ENCODE peak calls at places on chromosome 17, in ten cellular contexts. V is left ventricle myocardium inferior, D is mammary epithelial cell, W is pancreas, N is H9, J is uterus, B is cardiac muscle cell, G is transverse colon, C is MM.1S, F is mucosa of descending colon. E is an unnamed sample. For H3K4me1, the result is how much of the 10 kb centered on the place peaks cover.

GRCh38 chr17:44914698-44915271 is 515 bp downstream of the GFAP start:
- DNase-seq in V (no peak), D (no peak), W (no peak), N (peak), J (no peak), B (no peak), G (no peak), C (no peak), F (no peak), E (no peak)

GRCh38 chr17:81130385-81131288 is 34.7 kb upstream of the PVALEF start:
- DNase-seq in V (no peak), D (no peak), W (no peak), N (no peak), J (no peak), B (no peak), G (no peak), C (no peak), F (peak), E (no peak)

GRCh38 chr17:65220732-65221131 is 83.6 kb downstream of the RGS9 start:
- DNase-seq in V (no peak), D (peak), W (no peak), N (no peak), J (no peak), B (no peak), G (no peak), C (no peak), F (no peak), E (peak)

GRCh38 chr17:6507535-6507934 is 48.8 kb downstream of the PITPNM3 start:
- DNase-seq in V (no peak), D (peak), W (no peak), N (no peak), J (peak), B (peak), G (peak), C (no peak), F (peak), E (peak)

GRCh38 chr17:38460716-38461650 is 32.7 kb downstream of the ARHGAP23 start:
- DNase-seq in V (no peak), D (no peak), W (no peak), N (no peak), J (no peak), B (no peak), G (no peak), C (no peak), F (no peak), E (no peak)

GRCh38 chr17:81412490-81413093 is 17.3 kb downstream of the BAHCC1 start:
- DNase-seq in V (peak), D (peak), W (no peak), N (no peak), J (no peak), B (peak), G (no peak), C (no peak), F (no peak), E (peak)

GRCh38 chr17:935485-935884 is 44.1 kb downstream of the NXN start:
- DNase-seq in V (no peak), D (peak), W (no peak), N (no peak), J (no peak), B (no peak), G (no peak), C (no peak), F (no peak), E (no peak)

GRCh38 chr17:30716461-30717289 is 107.8 kb downstream of the CRLF3 start:
- DNase-seq in V (peak), D (no peak), W (no peak), N (peak), J (no peak), B (no peak), G (no peak), C (no peak), F (no peak), E (no peak)

GRCh38 chr17:79842136-79842655 is 3.0 kb upstream of the CBX4 start:
- DNase-seq in V (no peak), D (no peak), W (peak), N (peak), J (no peak), B (no peak), G (no peak), C (no peak), F (no peak), E (no peak)

GRCh38 chr17:953767-954166 is 25.8 kb downstream of the NXN start:
- DNase-seq in V (no peak), D (no peak), W (no peak), N (no peak), J (no peak), B (no peak), G (no peak), C (no peak), F (no peak), E (no peak)

GRCh38 chr17:49633762-49634486 is 44.0 kb downstream of the SPOP start:
- DNase-seq in V (no peak), D (no peak), W (no peak), N (no peak), J (no peak), B (no peak), G (no peak), C (no peak), F (no peak), E (no peak)

GRCh38 chr17:18257268-18257681 is 1.3 kb downstream of the FLII start:
- DNase-seq in V (no peak), D (peak), W (peak), N (peak), J (no peak), B (no peak), G (peak), C (peak), F (no peak), E (peak)

GRCh38 chr17:37651846-37652245 is 8.6 kb upstream of the DDX52 start:
- DNase-seq in V (no peak), D (no peak), W (no peak), N (no peak), J (no peak), B (no peak), G (no peak), C (no peak), F (no peak), E (no peak)

GRCh38 chr17:79002291-79002690 is 7.3 kb downstream of the CANT1 start:
- DNase-seq in V (no peak), D (no peak), W (no peak), N (no peak), J (peak), B (no peak), G (no peak), C (no peak), F (no peak), E (no peak)

GRCh38 chr17:39867891-39868553 is at the start of gene ZPBP2:
- DNase-seq in V (no peak), D (no peak), W (no peak), N (peak), J (no peak), B (no peak), G (peak), C (no peak), F (no peak), E (no peak)

GRCh38 chr17:57652811-57653210 is 92.3 kb downstream of the CCDC182 start:
- DNase-seq in V (no peak), D (no peak), W (no peak), N (no peak), J (no peak), B (no peak), G (no peak), C (no peak), F (no peak), E (no peak)

GRCh38 chr17:7843536-7844291 is 9.7 kb downstream of the KDM6B start:
- DNase-seq in V (peak), D (peak), W (peak), N (peak), J (peak), B (peak), G (peak), C (peak), F (peak), E (peak)

GRCh38 chr17:49508061-49508865 is 13.2 kb downstream of the NGFR start:
- DNase-seq in V (no peak), D (peak), W (no peak), N (peak), J (no peak), B (peak), G (no peak), C (no peak), F (no peak), E (peak)

GRCh38 chr17:33976816-33977215 is 278.3 kb upstream of the CCL2 start:
- DNase-seq in V (no peak), D (no peak), W (no peak), N (no peak), J (no peak), B (no peak), G (no peak), C (no peak), F (no peak), E (no peak)

GRCh38 chr17:20908373-20909273 is 134.2 kb downstream of the USP22 start:
- DNase-seq in V (peak), D (peak), W (peak), N (peak), J (peak), B (peak), G (peak), C (peak), F (peak), E (peak)

GRCh38 chr17:41505007-41505835 is at the start of gene KRT13:
- DNase-seq in V (no peak), D (no peak), W (peak), N (no peak), J (no peak), B (no peak), G (no peak), C (no peak), F (no peak), E (no peak)

GRCh38 chr17:41503202-41503601 is 2.2 kb downstream of the KRT13 start:
- DNase-seq in V (no peak), D (no peak), W (peak), N (no peak), J (peak), B (no peak), G (no peak), C (no peak), F (no peak), E (no peak)

GRCh38 chr17:41504126-41504977 is 1.1 kb downstream of the KRT13 start:
- DNase-seq in V (no peak), D (no peak), W (peak), N (no peak), J (peak), B (no peak), G (no peak), C (no peak), F (no peak), E (no peak)

GRCh38 chr17:41507315-41507880 is 2.0 kb upstream of the KRT13 start:
- DNase-seq in V (no peak), D (no peak), W (no peak), N (no peak), J (no peak), B (no peak), G (no peak), C (no peak), F (no peak), E (no peak)

GRCh38 chr17:41505836-41506767 is 690 bp upstream of the KRT13 start:
- DNase-seq in V (no peak), D (no peak), W (no peak), N (no peak), J (no peak), B (no peak), G (no peak), C (no peak), F (no peak), E (no peak)
- H3K4me1 ChIP-seq in V (under half), D (under half), W (under half), N (under half), J (under half), B (under half), G (under half), C (under half), F (under half), E (under half)

GRCh38 chr17:75843577-75844529 is at the start of gene UNC13D:
- DNase-seq in V (no peak), D (peak), W (peak), N (peak), J (no peak), B (no peak), G (peak), C (no peak), F (peak), E (no peak)
- TF ChIP-seq CTCF in V (no peak), D (no peak), W (no peak), N (no peak), J (no peak), B (no peak), G (no peak), C (no peak), F (no peak), E (no peak)

GRCh38 chr17:46128453-46128852 is 64.8 kb downstream of the KANSL1 start:
- DNase-seq in V (no peak), D (no peak), W (no peak), N (no peak), J (no peak), B (no peak), G (no peak), C (no peak), F (no peak), E (no peak)
- H3K4me1 ChIP-seq in V (half or more), D (under half), W (half or more), N (under half), J (under half), B (half or more), G (under half), C (under half), F (under half), E (under half)

GRCh38 chr17:75105269-75106080 is 4.3 kb upstream of the ARMC7 start:
- DNase-seq in V (no peak), D (no peak), W (peak), N (peak), J (no peak), B (peak), G (peak), C (peak), F (peak), E (no peak)
- TF ChIP-seq CTCF in V (peak), D (peak), W (peak), N (peak), J (peak), B (peak), G (peak), C (peak), F (peak), E (peak)

DNA sequence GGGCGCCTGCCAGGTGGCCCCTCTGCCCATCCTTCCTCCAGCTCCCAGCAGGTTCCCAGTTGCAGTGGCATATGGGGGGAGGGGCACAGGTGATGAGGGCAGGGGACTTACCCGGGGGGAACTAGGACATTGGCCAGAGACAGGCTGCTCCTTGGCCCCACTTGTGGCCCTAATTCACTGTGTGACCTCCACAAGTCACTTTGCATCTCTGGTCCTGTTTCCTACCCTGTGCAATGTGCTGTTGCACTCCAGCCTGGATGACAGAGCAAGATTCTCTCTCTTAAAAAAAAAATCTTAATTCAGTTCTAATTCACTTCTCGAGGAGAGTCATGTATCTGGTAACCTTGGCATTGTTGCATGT is 46.4 kb upstream of the AMZ2 start:
- DNase-seq in V (no peak), D (no peak), W (no peak), N (no peak), J (no peak), B (no peak), G (no peak), C (no peak), F (no peak), E (no peak)
- H3K4me1 ChIP-seq in V (half or more), D (under half), W (under half), N (under half), J (under half), B (under half), G (under half), C (under half), F (under half), E (under half)

DNA sequence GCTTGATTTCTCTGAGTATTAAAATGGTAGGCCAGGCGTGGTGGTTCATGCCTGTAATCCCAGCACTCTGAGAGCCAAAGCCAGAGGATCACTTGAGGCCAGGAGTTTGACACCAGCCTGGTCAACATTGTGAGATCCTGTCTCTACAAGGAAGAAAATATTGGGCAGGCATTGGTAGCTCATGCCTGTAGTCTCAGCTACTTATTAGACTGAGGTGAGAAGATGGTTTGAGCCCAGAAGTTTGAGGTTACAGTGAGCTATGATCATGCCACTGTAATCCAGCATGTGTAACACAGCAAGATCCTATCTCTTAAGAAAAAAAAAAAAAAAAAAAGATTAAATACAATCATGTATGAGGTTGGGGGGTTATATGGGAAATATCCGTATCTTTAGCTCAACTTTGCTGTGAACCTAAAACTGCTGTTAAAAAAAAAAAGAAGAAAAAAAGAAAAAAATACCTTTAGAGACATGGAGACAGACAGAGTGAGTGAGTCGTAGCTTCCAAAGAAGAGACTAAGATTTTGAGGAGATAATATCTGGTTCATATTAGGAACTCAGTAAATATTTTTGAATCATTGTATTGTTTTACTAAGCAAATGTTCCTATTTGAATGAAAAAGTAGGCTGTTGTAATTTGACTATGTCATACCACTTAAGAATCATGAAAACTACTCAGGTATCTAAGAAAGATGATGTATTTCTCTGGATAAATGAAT is 325.7 kb upstream of the TBX2 start:
- DNase-seq in V (no peak), D (peak), W (no peak), N (no peak), J (no peak), B (no peak), G (no peak), C (no peak), F (no peak), E (peak)
- TF ChIP-seq CTCF in V (no peak), D (no peak), W (no peak), N (no peak), J (no peak), B (no peak), G (no peak), C (no peak), F (no peak), E (no peak)

DNA sequence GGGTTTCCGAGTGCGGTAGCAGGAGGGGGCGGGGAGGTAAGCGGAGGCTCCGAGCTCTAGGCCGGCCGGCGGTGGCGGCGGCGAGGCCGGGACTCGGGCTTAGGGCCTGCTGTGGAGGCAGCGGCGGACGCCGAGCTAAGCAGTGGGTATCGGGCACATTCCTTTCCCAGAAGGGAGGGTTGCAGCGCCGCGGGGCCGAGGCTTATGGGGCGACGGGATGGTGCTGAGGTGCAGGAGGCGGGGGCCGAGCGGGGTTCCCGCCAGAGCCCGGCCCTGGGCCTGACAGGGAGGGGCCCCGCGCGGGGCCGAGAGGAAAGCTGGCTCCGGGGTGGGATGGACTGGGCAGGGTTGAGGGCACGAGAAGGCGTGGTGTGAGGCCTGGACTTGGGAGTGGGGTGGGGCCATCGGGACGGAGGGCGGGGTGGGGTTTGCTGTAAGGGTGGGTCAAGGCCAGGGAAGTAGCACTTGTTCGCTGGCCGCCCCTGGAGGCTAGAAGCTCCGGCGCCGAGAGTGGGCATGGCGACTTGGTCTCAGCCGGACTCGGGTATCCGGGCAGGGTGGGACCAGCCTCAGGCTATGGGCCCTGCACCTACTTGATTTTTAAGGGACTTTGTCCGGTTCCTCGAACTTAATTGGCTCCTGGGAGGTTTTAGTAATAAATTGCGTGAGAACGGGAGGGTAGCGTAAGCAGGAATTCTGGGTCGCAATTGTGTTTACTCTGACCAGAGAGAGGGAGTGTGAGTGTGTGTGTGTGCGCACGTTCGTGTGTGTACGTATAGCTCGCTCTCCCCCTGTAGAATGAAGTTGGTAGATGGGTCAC is at the start of gene NFE2L1:
- DNase-seq in V (peak), D (peak), W (peak), N (peak), J (peak), B (peak), G (peak), C (peak), F (peak), E (peak)
- H3K4me1 ChIP-seq in V (half or more), D (half or more), W (half or more), N (under half), J (under half), B (under half), G (half or more), C (under half), F (half or more), E (under half)

GRCh38 chr17:73513426-73513825 is 130.8 kb downstream of the SDK2 start:
- DNase-seq in V (no peak), D (no peak), W (no peak), N (no peak), J (no peak), B (no peak), G (no peak), C (no peak), F (no peak), E (no peak)
- TF ChIP-seq CTCF in V (no peak), D (no peak), W (no peak), N (no peak), J (no peak), B (no peak), G (no peak), C (no peak), F (no peak), E (no peak)

GRCh38 chr17:27340990-27341595 is 47.2 kb downstream of the WSB1 start:
- DNase-seq in V (no peak), D (no peak), W (no peak), N (no peak), J (no peak), B (no peak), G (no peak), C (no peak), F (no peak), E (no peak)

GRCh38 chr17:27342059-27342458 is 48.1 kb downstream of the WSB1 start:
- DNase-seq in V (no peak), D (no peak), W (no peak), N (no peak), J (no peak), B (no peak), G (no peak), C (no peak), F (no peak), E (no peak)

GRCh38 chr17:27339198-27339835 is 45.4 kb downstream of the WSB1 start:
- DNase-seq in V (no peak), D (no peak), W (no peak), N (no peak), J (no peak), B (no peak), G (no peak), C (peak), F (no peak), E (no peak)

GRCh38 chr17:27339836-27340550 is 46.1 kb downstream of the WSB1 start:
- DNase-seq in V (no peak), D (peak), W (no peak), N (no peak), J (no peak), B (no peak), G (no peak), C (no peak), F (no peak), E (peak)

GRCh38 chr17:27340575-27340974 is 46.7 kb downstream of the WSB1 start:
- DNase-seq in V (no peak), D (no peak), W (no peak), N (no peak), J (no peak), B (no peak), G (no peak), C (no peak), F (no peak), E (no peak)
- H3K4me1 ChIP-seq in V (under half), D (under half), W (under half), N (under half), J (under half), B (under half), G (under half), C (under half), F (under half), E (under half)

E was measured in foreskin keratinocyte.